ENCODE peak calls at places on chromosomes 11 and 22, in six cellular contexts. B is GM23338, Z is breast epithelium, R is spleen, J is suprapubic skin, H is GM12892. Y is an unnamed sample.

GRCh38 chr11:117997436-117998200 is 11.4 kb downstream of the IL10RA start:
- DNase-seq in J (no peak), H (no peak), R (no peak), Z (no peak), B (no peak), Y (no peak)

GRCh38 chr11:72643547-72643946 is 30.7 kb downstream of the PDE2A start:
- DNase-seq in H (no peak), Z (no peak), J (no peak), B (no peak), R (no peak), Y (no peak)

GRCh38 chr22:22515890-22516289 is 4.2 kb downstream of the ZNF280A start:
- DNase-seq in Z (no peak), H (no peak), B (no peak), R (no peak), J (no peak), Y (no peak)

GRCh38 chr11:73139476-73140198 is 2.5 kb downstream of the FCHSD2 start:
- DNase-seq in H (no peak), J (no peak), B (no peak), Z (no peak), R (no peak), Y (no peak)

GRCh38 chr11:134656861-134657540 is 245.0 kb upstream of the B3GAT1 start:
- DNase-seq in B (no peak), J (peak; percentile 56), R (peak; percentile 69), H (no peak), Z (peak; percentile 13), Y (no peak)

GRCh38 chr11:72750086-72750485 is 2.1 kb downstream of the ARAP1 start:
- DNase-seq in Z (no peak), H (no peak), B (no peak), R (peak; percentile 73), J (no peak), Y (no peak)

GRCh38 chr22:23394525-23395326 is 185.4 kb downstream of the IGLL1 start:
- DNase-seq in H (no peak), Z (no peak), J (peak; percentile 65), R (no peak), B (no peak), Y (no peak)

GRCh38 chr11:69008774-69009440 is 4.1 kb downstream of the MRGPRF start:
- DNase-seq in Z (no peak), H (no peak), B (no peak), J (peak; percentile 91), R (peak; percentile 66), Y (no peak)

GRCh38 chr11:9601041-9601875 is 27.8 kb downstream of the WEE1 start:
- DNase-seq in R (peak; percentile 75), B (peak; percentile 84), Z (no peak), H (peak; percentile 46), J (peak; percentile 74), Y (no peak)

DNA sequence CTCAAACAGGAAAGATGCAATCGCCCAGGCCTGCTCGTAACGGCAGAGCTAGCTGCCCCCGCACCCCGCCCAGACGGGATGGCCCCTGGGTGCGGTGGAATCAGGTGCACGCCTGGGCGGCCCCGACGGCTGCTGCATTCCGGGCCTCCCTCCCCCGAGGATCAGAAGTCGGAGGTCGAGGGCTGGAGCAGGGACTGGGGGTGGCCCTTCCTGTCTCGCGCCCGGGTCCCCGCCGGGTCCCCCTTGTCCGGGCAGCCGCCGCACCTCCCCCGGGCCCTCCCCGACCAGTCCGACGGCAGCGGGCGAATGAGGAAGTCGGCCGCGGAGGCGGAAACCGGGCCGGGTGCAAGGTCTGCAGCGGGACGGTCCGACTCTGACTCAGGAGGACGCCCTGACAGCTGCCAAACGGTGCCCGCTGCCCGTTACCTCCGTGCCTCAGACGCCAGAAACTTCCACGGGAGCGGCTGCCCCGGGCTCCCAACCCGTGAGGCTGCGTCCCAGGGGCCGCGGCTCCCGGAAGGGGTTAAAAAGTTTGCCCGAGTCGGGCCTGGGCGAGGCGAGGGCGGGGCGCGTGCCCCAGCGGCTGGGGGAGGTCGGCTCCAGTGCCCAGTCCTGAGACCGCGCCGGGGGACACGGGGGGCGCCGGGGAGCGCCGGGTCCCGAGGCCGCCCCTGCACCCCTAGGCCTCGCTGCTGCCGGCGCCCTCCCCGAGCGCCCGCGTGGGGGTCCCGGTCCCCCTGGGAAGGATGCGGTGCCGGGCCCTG is 685 bp downstream of the MYH9 start:
- DNase-seq in R (peak; percentile 98), B (peak; percentile 38), H (peak; percentile 46), Z (no peak), J (peak; percentile 91), Y (no peak)
- TF ChIP-seq POLR2AphosphoS5 in R (peak; percentile 93), B (no peak), H (no peak), Z (peak; percentile 19), J (no peak), Y (peak; percentile 74)

DNA sequence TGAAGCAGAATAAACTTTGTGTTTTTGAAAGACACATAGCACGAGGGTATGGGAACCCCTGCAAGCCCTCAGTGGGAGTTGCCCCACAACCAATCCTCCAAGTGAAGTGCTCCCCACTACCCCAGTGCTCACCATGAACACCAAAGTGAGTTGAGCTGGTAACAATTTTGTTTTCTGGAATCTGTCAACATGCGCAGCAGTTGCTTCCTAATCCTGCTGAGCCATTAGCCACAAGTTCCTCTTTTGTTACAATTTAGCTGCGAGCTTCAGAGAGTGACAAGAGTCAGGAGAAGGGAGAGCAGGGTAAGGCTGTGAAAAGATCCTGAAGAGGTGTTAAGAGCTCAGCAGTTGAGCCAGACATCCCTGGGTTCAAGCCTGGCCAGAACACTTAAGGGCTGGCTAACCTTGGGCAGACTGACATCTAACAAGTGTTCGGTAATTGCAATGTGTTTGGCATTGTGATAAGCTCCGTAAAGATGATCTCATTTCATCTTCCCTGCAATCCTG is 24.2 kb upstream of the ASPHD2 start:
- DNase-seq in J (no peak), H (no peak), Z (no peak), B (no peak), R (no peak), Y (no peak)
- TF ChIP-seq POLR2AphosphoS5 in J (no peak), H (no peak), Z (no peak), B (no peak), R (no peak), Y (no peak)

DNA sequence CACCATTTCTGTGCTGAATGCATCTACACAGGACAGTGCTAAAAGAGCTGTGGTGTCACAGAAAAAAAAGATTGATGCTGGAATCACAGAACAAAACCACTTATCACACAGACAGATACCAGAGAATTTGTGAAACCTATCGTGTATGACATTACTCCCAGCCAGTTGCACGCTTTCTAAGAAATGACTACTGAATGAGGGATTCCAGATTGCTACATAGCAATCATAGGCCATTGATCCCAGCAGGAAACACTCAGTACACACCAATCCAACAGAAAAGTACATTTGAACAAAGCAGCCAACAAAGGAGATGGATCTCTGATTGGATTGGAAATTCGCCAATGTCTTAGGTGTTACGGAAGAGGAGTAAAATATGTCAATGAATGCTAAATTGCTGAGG is 4.8 kb upstream of the OR8H1 start:
- DNase-seq in B (no peak), H (no peak), R (no peak), J (no peak), Z (no peak), Y (no peak)
- TF ChIP-seq POLR2AphosphoS5 in B (no peak), H (no peak), R (no peak), J (no peak), Z (no peak), Y (no peak)

GRCh38 chr11:92190535-92191206 is 33.9 kb upstream of the FAT3 start:
- DNase-seq in J (no peak), B (no peak), Z (no peak), R (no peak), H (no peak), Y (no peak)
- TF ChIP-seq POLR2AphosphoS5 in J (no peak), B (no peak), Z (no peak), R (no peak), H (no peak), Y (no peak)